ENCODE peak calls at places on chromosomes 16 and 17, in six cellular contexts. Y is cardiac muscle cell, H is upper lobe of left lung, O is prostate gland, X is GM12878, Q is lower lobe of right lung. I is an unnamed sample. For H3K4me1 and H3K36me3, the result is how much of the 10 kb centered on the place peaks cover.

GRCh38 chr17:62625870-62626200 is 1.6 kb upstream of the MRC2 start:
- DNase-seq in Y (peak), H (no peak), O (no peak), X (no peak), Q (no peak), I (no peak)

GRCh38 chr17:40975516-40975915 is 8.6 kb downstream of the KRT40 start:
- DNase-seq in Y (no peak), H (no peak), O (no peak), X (no peak), Q (no peak), I (no peak)

GRCh38 chr17:41307647-41308046 is 1.5 kb downstream of the KRTAP16-1 start:
- DNase-seq in Y (no peak), H (no peak), O (no peak), X (no peak), Q (peak), I (no peak)

GRCh38 chr17:6910987-6911603 is 79.6 kb upstream of the TEKT1 start:
- DNase-seq in Y (peak), H (no peak), O (no peak), X (no peak), Q (no peak), I (no peak)

GRCh38 chr17:13635951-13636350 is 34.2 kb upstream of the HS3ST3A1 start:
- DNase-seq in Y (peak), H (no peak), O (no peak), X (no peak), Q (no peak), I (no peak)

GRCh38 chr16:54160252-54160860 is 126.2 kb downstream of the IRX3 start:
- DNase-seq in Y (no peak), H (no peak), O (no peak), X (no peak), Q (no peak), I (no peak)

GRCh38 chr17:51725185-51725584 is 433.3 kb downstream of the CA10 start:
- DNase-seq in Y (no peak), H (no peak), O (no peak), X (no peak), Q (no peak), I (no peak)

GRCh38 chr17:42188749-42189650 is 3.7 kb upstream of the HCRT start:
- DNase-seq in Y (no peak), H (no peak), O (no peak), X (no peak), Q (no peak), I (no peak)

GRCh38 chr17:32443827-32444300 is 446 bp upstream of the PSMD11 start:
- DNase-seq in Y (no peak), H (no peak), O (no peak), X (no peak), Q (peak), I (no peak)

GRCh38 chr17:77942111-77942988 is 16.2 kb upstream of the TNRC6C start:
- DNase-seq in Y (peak), H (no peak), O (peak), X (no peak), Q (no peak), I (no peak)

GRCh38 chr17:56441331-56441730 is 152.2 kb upstream of the NOG start:
- DNase-seq in Y (peak), H (no peak), O (no peak), X (no peak), Q (no peak), I (no peak)

GRCh38 chr17:28898261-28898955 is 875 bp upstream of the FLOT2 start:
- DNase-seq in Y (no peak), H (no peak), O (no peak), X (no peak), Q (no peak), I (no peak)

GRCh38 chr17:47760409-47761140 is 27.5 kb downstream of the TBX21 start:
- DNase-seq in Y (no peak), H (no peak), O (no peak), X (no peak), Q (no peak), I (no peak)

GRCh38 chr17:10119203-10120112 is 78.9 kb downstream of the GAS7 start:
- DNase-seq in Y (no peak), H (no peak), O (peak), X (peak), Q (peak), I (peak)

GRCh38 chr16:4743217-4743897 is 9.0 kb downstream of the DNAAF8 start:
- DNase-seq in Y (no peak), H (no peak), O (no peak), X (no peak), Q (no peak), I (no peak)

GRCh38 chr16:85757341-85757822 is 6.5 kb upstream of the C16orf74 start:
- DNase-seq in Y (no peak), H (no peak), O (no peak), X (peak), Q (no peak), I (no peak)

GRCh38 chr16:24610421-24610765 is 71.0 kb downstream of the RBBP6 start:
- DNase-seq in Y (peak), H (peak), O (no peak), X (no peak), Q (no peak), I (peak)

GRCh38 chr16:49929606-49930005 is 73.7 kb upstream of the ZNF423 start:
- DNase-seq in Y (no peak), H (no peak), O (no peak), X (no peak), Q (no peak), I (no peak)

GRCh38 chr16:12059216-12059769 is 82.8 kb downstream of the SNX29 start:
- DNase-seq in Y (no peak), H (peak), O (no peak), X (no peak), Q (no peak), I (no peak)

GRCh38 chr17:43031666-43032065 is 6.6 kb downstream of the RND2 start:
- DNase-seq in Y (no peak), H (no peak), O (no peak), X (no peak), Q (no peak), I (no peak)

GRCh38 chr17:27568216-27568615 is 62.8 kb upstream of the LGALS9 start:
- DNase-seq in Y (no peak), H (no peak), O (no peak), X (no peak), Q (no peak), I (no peak)

GRCh38 chr16:86181526-86181925 is 282.6 kb downstream of the IRF8 start:
- DNase-seq in Y (no peak), H (no peak), O (no peak), X (no peak), Q (no peak), I (no peak)

GRCh38 chr16:82738699-82739098 is 111.9 kb downstream of the CDH13 start:
- DNase-seq in Y (peak), H (no peak), O (no peak), X (no peak), Q (no peak), I (no peak)

GRCh38 chr16:3780570-3780969 is 63.2 kb upstream of the TRAP1 start:
- DNase-seq in Y (no peak), H (no peak), O (no peak), X (no peak), Q (no peak), I (no peak)

GRCh38 chr17:19717031-19717360 is 612 bp upstream of the SLC47A2 start:
- DNase-seq in Y (no peak), H (no peak), O (no peak), X (no peak), Q (no peak), I (no peak)

GRCh38 chr16:26594666-26595065 is 472.1 kb upstream of the C16orf82 start:
- DNase-seq in Y (no peak), H (no peak), O (no peak), X (no peak), Q (no peak), I (no peak)

GRCh38 chr16:30692381-30693074 is 6.4 kb upstream of the SRCAP start:
- DNase-seq in Y (no peak), H (no peak), O (no peak), X (no peak), Q (no peak), I (no peak)

GRCh38 chr16:31700530-31701388 is 172.8 kb upstream of the ZNF267 start:
- DNase-seq in Y (peak), H (peak), O (peak), X (peak), Q (peak), I (peak)

GRCh38 chr16:24993722-24994686 is 21.2 kb downstream of the ARHGAP17 start:
- DNase-seq in Y (peak), H (no peak), O (no peak), X (no peak), Q (no peak), I (peak)

GRCh38 chr16:28931801-28932225 is at the start of gene CD19:
- DNase-seq in Y (no peak), H (no peak), O (no peak), X (no peak), Q (no peak), I (no peak)

GRCh38 chr17:17416400-17417360 is 60.1 kb upstream of the MED9 start:
- DNase-seq in Y (peak), H (no peak), O (peak), X (no peak), Q (peak), I (peak)

GRCh38 chr16:71919033-71919432 is 23.7 kb downstream of the IST1 start:
- DNase-seq in Y (no peak), H (no peak), O (no peak), X (no peak), Q (no peak), I (no peak)
- H3K4me1 ChIP-seq in Y (under half), H (under half), O (under half), X (under half), Q (under half), I (under half)

GRCh38 chr17:44084131-44084538 is 13.6 kb downstream of the G6PC3 start:
- DNase-seq in Y (no peak), H (no peak), O (no peak), X (no peak), Q (no peak), I (no peak)
- H3K36me3 ChIP-seq in Y (under half), H (half or more), O (under half), X (under half), Q (half or more), I (under half)

GRCh38 chr17:58326609-58327341 is 1.8 kb downstream of the TSPOAP1 start:
- DNase-seq in Y (no peak), H (no peak), O (no peak), X (no peak), Q (peak), I (no peak)
- H3K4me1 ChIP-seq in Y (under half), H (under half), O (under half), X (under half), Q (under half), I (under half)

GRCh38 chr16:87337247-87337646 is 20.1 kb upstream of the C16orf95 start:
- DNase-seq in Y (no peak), H (no peak), O (no peak), X (no peak), Q (no peak), I (no peak)
- H3K36me3 ChIP-seq in Y (under half), H (under half), O (under half), X (under half), Q (half or more), I (under half)

GRCh38 chr16:66477028-66477515 is 50.0 kb downstream of the BEAN1 start:
- DNase-seq in Y (peak), H (no peak), O (no peak), X (no peak), Q (no peak), I (no peak)
- H3K4me1 ChIP-seq in Y (under half), H (under half), O (under half), X (under half), Q (under half), I (under half)

GRCh38 chr16:19757026-19757425 is 39.0 kb downstream of the IQCK start:
- DNase-seq in Y (no peak), H (no peak), O (no peak), X (no peak), Q (no peak), I (no peak)

GRCh38 chr16:19765860-19766553 is 47.9 kb downstream of the IQCK start:
- DNase-seq in Y (peak), H (peak), O (peak), X (no peak), Q (peak), I (no peak)

GRCh38 chr16:19755268-19755667 is 37.2 kb downstream of the IQCK start:
- DNase-seq in Y (no peak), H (no peak), O (no peak), X (no peak), Q (no peak), I (no peak)

GRCh38 chr16:19757762-19758595 is 39.9 kb downstream of the IQCK start:
- DNase-seq in Y (peak), H (no peak), O (no peak), X (no peak), Q (no peak), I (no peak)

DNA sequence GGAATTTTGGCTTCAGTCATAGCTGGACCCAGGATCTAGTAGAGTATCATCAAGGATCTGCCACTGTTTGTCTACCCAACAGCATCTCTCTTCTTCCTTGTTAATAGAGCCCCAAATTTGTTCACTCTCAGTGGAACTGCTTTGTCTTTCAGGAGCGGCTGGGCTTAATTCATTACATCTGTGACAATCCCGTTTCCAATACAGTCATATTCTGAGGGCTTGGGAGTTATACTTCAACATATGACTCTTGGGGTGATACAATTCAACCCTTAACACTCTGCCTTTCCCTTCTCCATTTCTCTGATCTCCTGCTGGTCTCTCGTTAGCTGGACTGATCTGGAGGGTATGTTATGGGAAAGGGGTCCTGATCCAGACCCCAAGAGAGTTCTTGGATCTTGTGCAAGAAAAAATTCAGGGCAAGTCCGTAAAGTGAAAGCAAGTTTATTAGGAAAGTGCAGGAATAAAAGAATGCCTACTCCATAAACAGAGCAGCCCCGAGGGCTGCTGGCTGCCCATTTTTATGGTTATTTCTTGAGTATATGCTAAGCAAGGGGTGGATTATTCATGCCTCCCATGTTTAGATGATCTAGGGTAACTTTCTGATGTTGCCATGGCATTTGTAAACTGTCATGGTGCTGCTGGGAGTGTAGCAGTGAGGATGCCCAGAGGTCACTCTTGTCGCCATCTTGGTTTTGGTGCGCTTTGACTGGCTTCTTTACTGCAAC is 42.4 kb downstream of the IQCK start:
- DNase-seq in Y (no peak), H (no peak), O (no peak), X (no peak), Q (no peak), I (no peak)
- H3K36me3 ChIP-seq in Y (under half), H (under half), O (under half), X (under half), Q (under half), I (under half)

GRCh38 chr17:2179615-2180295 is 123.8 kb downstream of the SMG6 start:
- DNase-seq in Y (peak), H (no peak), O (peak), X (no peak), Q (no peak), I (no peak)
- H3K4me1 ChIP-seq in Y (half or more), H (half or more), O (under half), X (under half), Q (half or more), I (under half)

GRCh38 chr17:82243648-82244412 is 15.0 kb downstream of the SLC16A3 start:
- DNase-seq in Y (peak), H (peak), O (no peak), X (no peak), Q (peak), I (no peak)

GRCh38 chr17:82242977-82243647 is 14.3 kb downstream of the SLC16A3 start:
- DNase-seq in Y (peak), H (peak), O (peak), X (no peak), Q (peak), I (no peak)

GRCh38 chr17:82241926-82242697 is 13.3 kb downstream of the SLC16A3 start:
- DNase-seq in Y (peak), H (peak), O (no peak), X (no peak), Q (no peak), I (no peak)

GRCh38 chr17:82241183-82241925 is 12.5 kb downstream of the SLC16A3 start:
- DNase-seq in Y (peak), H (peak), O (peak), X (no peak), Q (peak), I (peak)

DNA sequence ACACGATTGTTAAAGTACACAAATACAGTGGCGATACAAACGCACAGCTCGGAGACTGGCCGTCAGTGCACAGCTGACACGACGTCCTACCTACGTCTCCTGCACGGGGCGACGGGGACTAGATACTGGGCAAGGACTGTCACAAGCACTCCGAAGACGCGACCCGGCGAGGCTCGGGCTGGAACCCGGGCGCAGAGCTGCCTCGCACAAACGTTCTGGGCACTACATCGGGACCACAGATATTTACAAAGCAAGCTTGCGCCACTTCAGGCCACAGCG is 13.8 kb downstream of the SLC16A3 start:
- DNase-seq in Y (no peak), H (peak), O (no peak), X (no peak), Q (peak), I (no peak)
- H3K36me3 ChIP-seq in Y (under half), H (half or more), O (under half), X (under half), Q (half or more), I (under half)

I was measured in PC-9.